ENCODE peak calls at places on chromosome 2, in ten cellular contexts. C is amygdala; N is GM13976; V is lung microvascular endothelial cell; F is K562; P is NCI-H1092 treated with DMSO at 0.1 percent for 48 hours; A is adrenal gland; W is NCI-H345; Y is fibroblast of pulmonary artery; D is stimulated activated CD8-positive, alpha-beta memory T cell treated with anti-CD3 and anti-CD28 coated beads, Interleukin-2, amount 100 ng/mL, for 1 hour. K is an unnamed sample.

GRCh38 chr2:203261326-203262159 is 22.7 kb downstream of the CYP20A1 start:
- DNase-seq in C (no peak), N (no peak), V (no peak), F (no peak), P (no peak), A (no peak), W (no peak), Y (no peak), D (no peak), K (no peak)

GRCh38 chr2:118721817-118722551 is 125.5 kb downstream of the EN1 start:
- DNase-seq in C (no peak), N (no peak), V (no peak), F (peak), P (no peak), A (no peak), W (no peak), Y (no peak), D (no peak), K (no peak)

GRCh38 chr2:86622878-86623548 is 652 bp downstream of the RNF103 start:
- DNase-seq in C (peak), N (peak), V (no peak), F (peak), P (peak), A (peak), W (peak), Y (no peak), D (no peak), K (peak)

GRCh38 chr2:108805782-108806181 is 19.2 kb downstream of the CCDC138 start:
- DNase-seq in C (no peak), N (no peak), V (no peak), F (no peak), P (no peak), A (no peak), W (no peak), Y (no peak), D (no peak), K (no peak)

GRCh38 chr2:99554238-99554637 is 64.4 kb upstream of the REV1 start:
- DNase-seq in C (no peak), N (no peak), V (no peak), F (peak), P (peak), A (no peak), W (no peak), Y (no peak), D (no peak), K (no peak)

GRCh38 chr2:42835577-42836371 is 43.4 kb upstream of the HAAO start:
- DNase-seq in C (no peak), N (no peak), V (peak), F (no peak), P (no peak), A (no peak), W (no peak), Y (peak), D (no peak), K (peak)

GRCh38 chr2:72159211-72159610 is 11.5 kb upstream of the CYP26B1 start:
- DNase-seq in C (no peak), N (no peak), V (no peak), F (no peak), P (no peak), A (no peak), W (no peak), Y (no peak), D (no peak), K (no peak)

GRCh38 chr2:177338177-177338721 is 54.3 kb upstream of the AGPS start:
- DNase-seq in C (no peak), N (no peak), V (peak), F (no peak), P (peak), A (no peak), W (peak), Y (peak), D (no peak), K (peak)

GRCh38 chr2:26059542-26059941 is 25.7 kb downstream of the RAB10 start:
- DNase-seq in C (no peak), N (no peak), V (no peak), F (peak), P (no peak), A (no peak), W (no peak), Y (peak), D (no peak), K (no peak)

GRCh38 chr2:201107624-201108023 is 8.3 kb upstream of the CFLAR start:
- DNase-seq in C (no peak), N (no peak), V (no peak), F (no peak), P (no peak), A (no peak), W (no peak), Y (no peak), D (no peak), K (no peak)

GRCh38 chr2:46847185-46847710 is 68.4 kb downstream of the MCFD2 start:
- DNase-seq in C (no peak), N (no peak), V (peak), F (no peak), P (peak), A (peak), W (peak), Y (peak), D (no peak), K (peak)

GRCh38 chr2:195649629-195650190 is 7.3 kb upstream of the SLC39A10 start:
- DNase-seq in C (no peak), N (peak), V (no peak), F (no peak), P (no peak), A (no peak), W (no peak), Y (no peak), D (no peak), K (no peak)

GRCh38 chr2:8882094-8882493 is 44.7 kb upstream of the KIDINS220 start:
- DNase-seq in C (no peak), N (no peak), V (peak), F (peak), P (no peak), A (no peak), W (no peak), Y (peak), D (no peak), K (peak)

GRCh38 chr2:19575618-19576017 is 217.2 kb upstream of the OSR1 start:
- DNase-seq in C (no peak), N (no peak), V (no peak), F (no peak), P (no peak), A (no peak), W (no peak), Y (peak), D (no peak), K (peak)

GRCh38 chr2:142052220-142052863 is 78.5 kb downstream of the LRP1B start:
- DNase-seq in C (no peak), N (no peak), V (no peak), F (no peak), P (no peak), A (no peak), W (peak), Y (no peak), D (no peak), K (peak)

GRCh38 chr2:126653102-126653501 is 2.9 kb upstream of the GYPC start:
- DNase-seq in C (no peak), N (no peak), V (no peak), F (no peak), P (no peak), A (no peak), W (no peak), Y (no peak), D (no peak), K (no peak)

GRCh38 chr2:144937899-144938298 is 418.0 kb upstream of the ZEB2 start:
- DNase-seq in C (no peak), N (no peak), V (no peak), F (no peak), P (no peak), A (no peak), W (no peak), Y (peak), D (no peak), K (peak)

GRCh38 chr2:127663566-127664064 is 11.7 kb downstream of the LIMS2 start:
- DNase-seq in C (no peak), N (no peak), V (no peak), F (no peak), P (no peak), A (no peak), W (no peak), Y (no peak), D (no peak), K (no peak)

GRCh38 chr2:47422560-47422959 is 19.6 kb downstream of the MSH2 start:
- DNase-seq in C (no peak), N (no peak), V (no peak), F (no peak), P (no peak), A (no peak), W (no peak), Y (peak), D (no peak), K (peak)

GRCh38 chr2:240925191-240925575 is 19.0 kb downstream of the CROCC2 start:
- DNase-seq in C (no peak), N (no peak), V (no peak), F (no peak), P (no peak), A (peak), W (no peak), Y (no peak), D (no peak), K (no peak)

GRCh38 chr2:121200011-121200347 is 85.0 kb downstream of the TFCP2L1 start:
- DNase-seq in C (no peak), N (no peak), V (no peak), F (no peak), P (no peak), A (no peak), W (no peak), Y (no peak), D (no peak), K (no peak)

GRCh38 chr2:42902939-42903709 is 110.7 kb upstream of the HAAO start:
- DNase-seq in C (no peak), N (no peak), V (no peak), F (peak), P (no peak), A (no peak), W (no peak), Y (no peak), D (no peak), K (no peak)

GRCh38 chr2:45797451-45798230 is 146.2 kb downstream of the PRKCE start:
- DNase-seq in C (no peak), N (no peak), V (no peak), F (no peak), P (no peak), A (no peak), W (no peak), Y (no peak), D (no peak), K (no peak)

GRCh38 chr2:5453648-5454390 is 238.4 kb upstream of the SOX11 start:
- DNase-seq in C (no peak), N (no peak), V (no peak), F (no peak), P (no peak), A (no peak), W (no peak), Y (no peak), D (no peak), K (no peak)

K was measured in ELR.